ENCODE peak calls at places on chromosomes 1 and 21, in five cellular contexts. D is ovary, C is uterus, T is breast epithelium, H is body of pancreas. K is an unnamed sample.

GRCh38 chr1:9628541-9629444 is 22.7 kb upstream of the PIK3CD start:
- DNase-seq in D (no peak), C (no peak), T (no peak), H (no peak), K (no peak)

GRCh38 chr1:170262540-170262939 is 116.8 kb downstream of the NTMT2 start:
- DNase-seq in D (no peak), C (no peak), T (no peak), H (no peak), K (no peak)

GRCh38 chr1:8112611-8113256 is 86.6 kb upstream of the ERRFI1 start:
- DNase-seq in D (no peak), C (no peak), T (no peak), H (no peak), K (no peak)

GRCh38 chr1:24441996-24442668 is 26.5 kb downstream of the NIPAL3 start:
- DNase-seq in D (no peak), C (no peak), T (no peak), H (no peak), K (no peak)

GRCh38 chr1:183609313-183609712 is 19.1 kb upstream of the NCF2 start:
- DNase-seq in D (peak), C (peak), T (no peak), H (no peak), K (no peak)

GRCh38 chr21:33025471-33026298 is at the start of gene OLIG2:
- DNase-seq in D (no peak), C (no peak), T (no peak), H (no peak), K (no peak)

GRCh38 chr1:7425771-7426170 is 345.3 kb upstream of the VAMP3 start:
- DNase-seq in D (no peak), C (no peak), T (no peak), H (peak), K (no peak)

GRCh38 chr21:16851054-16851453 is 661.8 kb upstream of the CXADR start:
- DNase-seq in D (no peak), C (no peak), T (no peak), H (no peak), K (no peak)

GRCh38 chr1:174931214-174931613 is 68.5 kb upstream of the CACYBP start:
- DNase-seq in D (no peak), C (no peak), T (no peak), H (no peak), K (no peak)

GRCh38 chr1:156490401-156491032 is 10.1 kb downstream of the MEF2D start:
- DNase-seq in D (peak), C (peak), T (no peak), H (no peak), K (no peak)

GRCh38 chr1:59880001-59880400 is 46.6 kb downstream of the CYP2J2 start:
- DNase-seq in D (no peak), C (no peak), T (no peak), H (no peak), K (no peak)

GRCh38 chr1:221777434-221778072 is 35.7 kb upstream of the DUSP10 start:
- DNase-seq in D (no peak), C (no peak), T (no peak), H (no peak), K (no peak)

GRCh38 chr1:43603004-43603403 is 46.9 kb upstream of the KDM4A start:
- DNase-seq in D (no peak), C (no peak), T (no peak), H (no peak), K (no peak)

GRCh38 chr1:26020941-26021646 is 481 bp upstream of the EXTL1 start:
- DNase-seq in D (no peak), C (peak), T (no peak), H (no peak), K (no peak)

GRCh38 chr1:202004711-202005110 is 5.7 kb upstream of the ELF3 start:
- DNase-seq in D (no peak), C (no peak), T (no peak), H (no peak), K (no peak)

GRCh38 chr1:202135221-202135721 is 9.3 kb downstream of the ARL8A start:
- DNase-seq in D (peak), C (peak), T (no peak), H (peak), K (peak)

GRCh38 chr1:8018492-8019228 is 7.4 kb downstream of the ERRFI1 start:
- DNase-seq in D (no peak), C (no peak), T (no peak), H (no peak), K (no peak)

GRCh38 chr1:172623748-172624147 is 35.2 kb upstream of the FASLG start:
- DNase-seq in D (no peak), C (no peak), T (no peak), H (no peak), K (no peak)

GRCh38 chr1:169529068-169529642 is 43.4 kb upstream of the SLC19A2 start:
- DNase-seq in D (no peak), C (no peak), T (no peak), H (peak), K (no peak)

GRCh38 chr1:210681158-210681557 is 352.5 kb downstream of the HHAT start:
- DNase-seq in D (no peak), C (no peak), T (no peak), H (no peak), K (no peak)

GRCh38 chr1:200129480-200129879 is 102.0 kb downstream of the NR5A2 start:
- DNase-seq in D (no peak), C (no peak), T (no peak), H (no peak), K (no peak)

GRCh38 chr21:44940116-44940631 is 345 bp downstream of the SLX9 start:
- DNase-seq in D (no peak), C (no peak), T (no peak), H (no peak), K (peak)

GRCh38 chr1:225712391-225712790 is 59.5 kb upstream of the ENAH start:
- DNase-seq in D (no peak), C (no peak), T (no peak), H (no peak), K (no peak)

GRCh38 chr1:178055779-178056471 is 38.0 kb upstream of the RASAL2 start:
- DNase-seq in D (no peak), C (no peak), T (no peak), H (no peak), K (no peak)

GRCh38 chr1:33228935-33229487 is 27.3 kb upstream of the ZNF362 start:
- DNase-seq in D (no peak), C (peak), T (no peak), H (peak), K (no peak)

GRCh38 chr1:166036092-166036491 is 130.7 kb downstream of the FAM78B start:
- DNase-seq in D (no peak), C (no peak), T (no peak), H (no peak), K (no peak)

GRCh38 chr1:150972417-150972940 is 2.2 kb downstream of the CERS2 start:
- DNase-seq in D (no peak), C (no peak), T (no peak), H (peak), K (no peak)

GRCh38 chr21:31671146-31671716 is 11.7 kb downstream of the SOD1 start:
- DNase-seq in D (no peak), C (no peak), T (no peak), H (no peak), K (no peak)

GRCh38 chr1:30511563-30512252 is 211.7 kb downstream of the MATN1 start:
- DNase-seq in D (no peak), C (no peak), T (no peak), H (no peak), K (no peak)

GRCh38 chr1:6084781-6085495 is 39.2 kb downstream of the KCNAB2 start:
- DNase-seq in D (no peak), C (no peak), T (no peak), H (no peak), K (no peak)

GRCh38 chr1:109283748-109284600 is 1.0 kb upstream of the PSRC1 start:
- DNase-seq in D (no peak), C (no peak), T (no peak), H (no peak), K (no peak)

GRCh38 chr1:171167785-171168184 is 17.3 kb upstream of the FMO2 start:
- DNase-seq in D (no peak), C (no peak), T (no peak), H (no peak), K (no peak)

GRCh38 chr1:232574867-232575523 is 54.9 kb downstream of the SIPA1L2 start:
- DNase-seq in D (no peak), C (no peak), T (no peak), H (no peak), K (no peak)

GRCh38 chr1:39943471-39944290 is 11.3 kb upstream of the MFSD2A start:
- DNase-seq in D (no peak), C (no peak), T (no peak), H (no peak), K (no peak)

GRCh38 chr1:100037665-100038400 is 68.0 kb downstream of the SLC35A3 start:
- DNase-seq in D (peak), C (peak), T (peak), H (peak), K (peak)

GRCh38 chr1:100039571-100039970 is 69.8 kb downstream of the SLC35A3 start:
- DNase-seq in D (no peak), C (no peak), T (no peak), H (no peak), K (no peak)

GRCh38 chr1:100035214-100035613 is 65.4 kb downstream of the SLC35A3 start:
- DNase-seq in D (no peak), C (no peak), T (no peak), H (no peak), K (no peak)

GRCh38 chr1:100036718-100037664 is 67.2 kb downstream of the SLC35A3 start:
- DNase-seq in D (no peak), C (no peak), T (no peak), H (no peak), K (peak)

DNA sequence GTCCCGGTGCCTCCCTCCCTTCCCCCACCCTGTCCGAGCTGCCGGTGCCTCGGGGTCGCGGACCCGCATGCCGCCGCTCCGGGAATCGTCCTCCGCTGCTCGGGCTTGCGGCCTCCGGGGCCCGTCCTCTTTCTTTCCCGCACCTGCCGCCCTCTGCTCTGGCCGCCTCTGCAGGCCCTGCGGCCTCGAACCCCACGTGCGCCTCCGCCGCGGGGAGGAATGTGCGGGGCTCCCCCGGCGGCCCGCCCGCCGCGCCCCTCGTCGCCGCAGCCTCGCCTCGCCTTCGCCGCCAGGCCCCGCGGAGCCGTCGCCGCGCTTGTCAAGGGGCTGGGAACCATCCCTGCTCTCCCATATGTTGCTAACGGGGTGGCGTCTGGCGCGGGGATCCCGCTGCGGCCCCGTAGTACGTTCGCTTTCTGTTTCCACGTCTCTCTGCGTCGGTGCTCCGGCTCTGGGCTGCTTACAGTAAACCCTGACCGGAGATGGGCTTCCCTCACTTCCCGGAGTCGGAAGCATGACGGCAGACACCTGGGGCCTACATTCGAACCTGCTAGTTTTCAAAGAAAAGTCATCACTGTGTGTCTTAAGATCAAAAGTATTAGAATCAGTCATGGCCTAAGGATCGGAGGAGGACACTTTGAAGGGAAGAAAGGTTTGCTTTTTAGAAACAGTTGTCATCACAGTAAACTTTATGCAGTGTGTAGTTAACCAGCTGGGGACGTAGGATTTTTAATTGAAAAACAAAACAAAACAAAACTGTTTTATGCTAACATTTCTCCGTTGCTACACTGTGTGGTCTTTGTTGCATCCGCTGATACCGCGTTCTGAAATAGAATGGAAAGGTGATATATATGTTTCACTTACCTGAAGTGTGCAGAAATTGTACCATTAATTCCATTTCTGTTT is 68.9 kb downstream of the SLC35A3 start:
- DNase-seq in D (peak), C (peak), T (peak), H (peak), K (peak)
- TF ChIP-seq POLR2A in D (no peak), C (no peak), T (no peak), H (peak), K (no peak)

DNA sequence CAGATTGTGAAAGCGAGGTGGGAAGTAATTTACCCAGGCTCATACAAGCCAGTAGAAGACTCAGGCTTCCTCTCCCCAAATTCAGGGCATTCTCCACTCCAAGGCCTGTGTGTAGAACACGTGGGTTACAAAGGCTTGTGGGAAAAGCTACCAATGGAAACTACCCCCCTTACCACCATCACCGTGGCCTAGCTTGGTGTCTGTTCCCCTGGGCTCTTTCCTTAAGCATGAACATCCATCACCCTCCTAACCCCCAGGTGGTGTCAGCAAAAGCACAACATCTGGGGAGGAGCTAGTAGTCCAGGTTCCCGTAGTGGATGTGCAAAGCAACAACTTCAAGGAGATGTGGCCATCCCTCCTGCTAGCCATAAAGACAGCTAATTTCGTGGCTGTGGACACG is 576 bp upstream of the MUTYH start:
- DNase-seq in D (no peak), C (no peak), T (no peak), H (no peak), K (peak)
- TF ChIP-seq POLR2A in D (no peak), C (no peak), T (no peak), H (no peak), K (no peak)

GRCh38 chr1:44810101-44810761 is 1.9 kb downstream of the BTBD19 start:
- DNase-seq in D (peak), C (peak), T (peak), H (peak), K (no peak)

GRCh38 chr1:44808063-44808937 is at the start of gene BTBD19:
- DNase-seq in D (peak), C (peak), T (peak), H (peak), K (peak)

GRCh38 chr1:44807364-44808062 is 362 bp upstream of the DYNLT4 start:
- DNase-seq in D (peak), C (peak), T (peak), H (peak), K (peak)

GRCh38 chr1:44811234-44811633 is 2.9 kb downstream of the BTBD19 start:
- DNase-seq in D (peak), C (peak), T (peak), H (peak), K (no peak)

DNA sequence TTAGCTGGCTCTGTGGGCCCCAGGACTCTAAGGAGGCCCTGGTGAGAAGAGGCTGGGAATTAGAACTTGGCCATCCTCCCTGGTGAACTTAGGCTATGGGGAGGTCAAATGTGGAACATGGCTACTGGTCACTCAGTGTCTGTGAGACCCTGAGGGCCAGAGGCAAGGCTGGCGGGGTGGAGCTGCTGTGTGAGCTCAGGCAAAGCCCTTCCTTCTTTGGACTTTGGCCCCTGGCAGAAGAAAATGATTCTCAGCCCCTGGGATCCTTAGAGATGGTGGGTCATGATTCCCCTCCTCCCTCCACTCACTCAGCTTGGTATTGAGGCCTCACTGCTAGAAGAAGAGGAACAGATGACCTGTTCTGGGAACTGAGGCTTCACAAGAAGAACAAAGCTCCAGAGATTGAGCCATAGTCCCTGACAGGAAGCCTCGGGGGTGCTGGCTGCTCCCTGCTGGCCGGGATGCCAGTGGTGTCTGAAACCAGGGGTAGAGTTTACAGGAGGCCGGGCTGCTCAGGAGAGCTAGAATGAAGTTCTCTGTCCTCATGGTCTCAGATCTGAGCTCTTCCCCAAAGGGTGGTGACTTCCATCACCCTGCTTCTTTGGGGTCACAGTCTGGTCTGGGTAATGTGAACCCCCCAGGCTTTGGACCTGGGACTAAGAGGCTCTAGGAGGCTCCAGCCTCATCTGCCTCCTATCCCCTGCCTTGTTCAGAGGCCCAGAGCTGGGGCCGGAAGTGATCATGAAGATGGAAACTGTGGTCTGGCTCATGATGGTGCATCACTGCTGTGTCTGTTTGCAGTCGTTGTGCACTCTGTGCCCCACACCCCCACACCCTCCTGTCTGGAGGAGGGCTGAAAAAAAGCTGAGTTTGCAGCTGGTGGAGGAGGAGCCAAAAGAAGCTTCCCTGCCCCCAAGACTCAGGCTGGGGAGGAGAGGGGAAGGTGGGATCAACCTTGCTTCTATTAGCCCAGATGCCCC is 905 bp downstream of the BTBD19 start:
- DNase-seq in D (peak), C (peak), T (peak), H (peak), K (peak)
- TF ChIP-seq POLR2A in D (no peak), C (peak), T (no peak), H (peak), K (peak)

DNA sequence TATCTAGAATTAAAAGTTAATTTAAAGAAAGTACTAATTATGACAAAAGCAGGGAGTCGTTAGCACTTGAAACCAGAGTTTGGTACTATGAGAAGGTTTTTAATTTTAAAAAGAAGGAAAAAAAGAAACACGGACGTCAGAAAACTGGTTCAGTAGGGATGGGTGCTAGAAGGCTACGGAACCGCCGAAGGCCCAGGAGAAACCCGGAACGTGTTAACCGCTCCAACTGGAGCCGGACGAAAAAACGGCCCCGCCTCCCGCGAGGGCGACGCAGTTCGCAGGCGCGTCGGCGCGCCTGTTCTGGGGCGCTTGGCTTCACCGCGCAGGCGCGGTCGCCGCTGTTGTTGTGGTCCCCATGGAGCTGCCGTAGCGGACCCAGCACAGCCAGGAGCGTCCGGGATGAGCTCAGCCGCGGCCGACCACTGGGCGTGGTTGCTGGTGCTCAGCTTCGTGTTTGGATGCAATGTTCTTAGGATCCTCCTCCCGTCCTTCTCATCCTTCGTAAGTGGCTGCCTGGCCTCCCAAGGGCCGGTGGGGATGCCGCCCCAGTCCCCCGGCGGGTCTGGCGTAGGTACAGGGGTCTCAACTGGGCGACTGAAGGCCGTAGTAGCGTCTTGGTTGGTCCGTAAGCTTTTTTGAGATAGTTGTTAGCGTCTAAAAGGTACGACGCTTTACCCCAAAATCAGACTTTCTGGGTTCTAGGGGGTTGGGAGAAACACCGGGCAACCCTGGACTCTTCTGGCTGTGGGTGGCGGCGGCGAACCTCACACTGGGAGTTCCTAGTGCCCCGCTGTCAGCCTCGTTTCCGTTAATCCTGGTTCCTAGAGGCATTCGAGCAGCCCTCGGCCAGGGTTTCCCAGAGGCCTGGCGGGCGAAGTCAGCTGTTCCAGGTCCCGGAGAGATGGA is 31.4 kb upstream of the HMGN1 start:
- DNase-seq in D (peak), C (peak), T (peak), H (peak), K (peak)
- TF ChIP-seq POLR2A in D (peak), C (peak), T (peak), H (peak), K (peak)